ENCODE peak calls at places on chromosomes 2 and 18, in four cellular contexts. One of them, this sample, is unnamed. For H3K9me3, the result is how much of the 10 kb centered on the place peaks cover.

GRCh38 chr2:161745866-161746614 is 121.8 kb downstream of the SLC4A10 start:
- DNase-seq in left ventricle myocardium inferior: no peak
- DNase-seq in suprapubic skin: no peak
- DNase-seq in lung: no peak
- DNase-seq in this sample: no peak

GRCh38 chr18:75226301-75226955 is 15.8 kb downstream of the TSHZ1 start:
- DNase-seq in left ventricle myocardium inferior: no peak
- DNase-seq in lung: no peak
- DNase-seq in suprapubic skin: no peak
- DNase-seq in this sample: no peak

GRCh38 chr2:143182649-143183048 is 53.4 kb downstream of the ARHGAP15 start:
- DNase-seq in suprapubic skin: no peak
- DNase-seq in left ventricle myocardium inferior: no peak
- DNase-seq in lung: no peak
- DNase-seq in this sample: no peak

GRCh38 chr2:188892632-188893031 is 81.5 kb upstream of the COL3A1 start:
- DNase-seq in lung: no peak
- DNase-seq in suprapubic skin: no peak
- DNase-seq in left ventricle myocardium inferior: no peak
- DNase-seq in this sample: no peak

GRCh38 chr2:171391532-171391931 is 42.3 kb downstream of the METTL8 start:
- DNase-seq in lung: no peak
- DNase-seq in suprapubic skin: no peak
- DNase-seq in left ventricle myocardium inferior: no peak
- DNase-seq in this sample: no peak

GRCh38 chr18:22391571-22392359 is 25.9 kb downstream of the CTAGE1 start:
- DNase-seq in lung: no peak
- DNase-seq in left ventricle myocardium inferior: no peak
- DNase-seq in suprapubic skin: no peak
- DNase-seq in this sample: no peak

GRCh38 chr2:84231474-84231873 is 227.6 kb downstream of the SUCLG1 start:
- DNase-seq in lung: no peak
- DNase-seq in suprapubic skin: no peak
- DNase-seq in left ventricle myocardium inferior: no peak
- DNase-seq in this sample: no peak

GRCh38 chr2:214481204-214481603 is 70.3 kb downstream of the VWC2L start:
- DNase-seq in left ventricle myocardium inferior: no peak
- DNase-seq in suprapubic skin: no peak
- DNase-seq in lung: no peak
- DNase-seq in this sample: no peak

GRCh38 chr2:112121682-112122254 is 16.4 kb upstream of the FBLN7 start:
- DNase-seq in lung: no peak
- DNase-seq in left ventricle myocardium inferior: no peak
- DNase-seq in suprapubic skin: no peak
- DNase-seq in this sample: no peak

GRCh38 chr2:204452464-204453023 is 92.7 kb upstream of the PARD3B start:
- DNase-seq in left ventricle myocardium inferior: no peak
- DNase-seq in suprapubic skin: no peak
- DNase-seq in lung: peak
- DNase-seq in this sample: peak

GRCh38 chr2:218125626-218126080 is at the start of gene CXCR2:
- DNase-seq in left ventricle myocardium inferior: peak
- DNase-seq in suprapubic skin: no peak
- DNase-seq in lung: peak
- DNase-seq in this sample: no peak

GRCh38 chr2:29627366-29627765 is 294.0 kb downstream of the ALK start:
- DNase-seq in lung: no peak
- DNase-seq in suprapubic skin: no peak
- DNase-seq in left ventricle myocardium inferior: no peak
- DNase-seq in this sample: no peak

GRCh38 chr2:74499269-74499939 is at the start of gene LBX2:
- DNase-seq in suprapubic skin: no peak
- DNase-seq in lung: no peak
- DNase-seq in left ventricle myocardium inferior: no peak
- DNase-seq in this sample: no peak
- H3K27ac ChIP-seq in suprapubic skin: no peak
- H3K27ac ChIP-seq in lung: no peak
- H3K27ac ChIP-seq in left ventricle myocardium inferior: no peak
- H3K27ac ChIP-seq in this sample: no peak

DNA sequence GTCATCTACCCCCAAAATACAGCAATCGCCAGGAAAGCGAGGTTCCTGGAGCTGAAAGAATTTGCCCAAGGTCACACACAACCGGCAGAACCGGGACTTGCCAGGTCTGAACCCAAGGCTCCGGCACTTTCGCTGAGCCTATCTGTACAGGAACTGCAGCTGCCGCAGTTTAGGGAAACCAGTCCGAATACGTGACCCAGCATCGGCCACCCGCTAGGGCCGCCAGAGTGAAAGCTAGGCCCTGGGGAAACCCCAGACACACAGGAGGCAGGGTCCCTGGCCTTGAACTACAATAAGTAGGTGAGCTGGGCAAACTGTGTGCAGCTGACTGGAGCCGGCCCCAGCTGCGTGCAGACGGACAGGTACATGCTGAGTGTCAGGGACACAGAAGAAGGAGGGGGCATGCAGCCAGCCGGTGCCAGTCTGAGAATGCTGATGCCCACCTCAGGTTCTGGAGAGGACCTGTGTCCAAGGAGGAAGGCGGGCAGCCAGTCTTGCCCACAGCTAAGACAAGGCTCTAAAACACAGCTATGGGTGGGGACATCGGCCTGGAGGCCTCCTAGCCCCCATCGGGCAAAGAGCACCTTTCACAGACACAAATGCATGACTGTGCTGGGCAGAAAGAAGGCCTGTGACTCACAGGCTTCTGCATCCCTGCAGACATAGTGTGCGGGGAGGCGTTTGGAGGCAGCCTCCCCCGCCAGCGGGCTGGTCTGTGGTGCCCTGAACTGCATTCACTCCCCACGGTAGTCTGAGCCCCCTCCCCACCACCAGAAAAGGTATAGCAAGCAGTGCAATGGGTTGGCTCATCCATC is 107.5 kb upstream of the ID2 start:
- DNase-seq in lung: no peak
- DNase-seq in suprapubic skin: peak
- DNase-seq in left ventricle myocardium inferior: no peak
- DNase-seq in this sample: peak
- TF ChIP-seq CTCF in lung: no peak
- TF ChIP-seq CTCF in suprapubic skin: no peak
- TF ChIP-seq CTCF in left ventricle myocardium inferior: no peak
- TF ChIP-seq CTCF in this sample: no peak

DNA sequence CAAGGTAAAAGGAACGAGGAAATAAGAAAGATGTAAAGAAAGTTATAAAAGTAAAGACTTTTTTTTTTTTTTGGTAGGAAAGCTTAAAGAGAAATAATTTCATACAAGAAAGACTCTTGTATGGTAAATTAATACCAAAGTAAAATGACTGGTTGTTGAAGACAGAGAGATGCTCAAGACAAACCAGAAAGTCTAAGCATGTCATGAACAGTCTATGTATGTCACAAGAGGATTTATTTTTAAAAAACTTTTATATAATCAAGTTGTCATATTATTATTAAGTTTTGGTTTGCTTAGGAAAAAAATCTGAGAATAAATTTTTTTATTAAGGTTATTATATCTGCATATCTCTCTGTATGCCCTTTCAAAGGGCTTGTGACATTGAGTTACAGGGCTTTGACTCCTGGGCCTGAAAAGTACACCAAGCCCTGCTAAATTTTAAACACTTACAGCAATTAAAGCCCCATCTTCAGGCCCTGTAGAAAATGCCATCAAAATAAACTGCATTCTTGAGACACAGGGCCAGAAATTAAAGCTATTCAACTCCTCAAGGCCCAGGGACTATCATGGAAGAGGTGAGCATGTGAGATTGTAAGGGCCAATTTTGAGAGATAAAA is 10.9 kb upstream of the SGPP2 start:
- DNase-seq in suprapubic skin: no peak
- DNase-seq in lung: no peak
- DNase-seq in left ventricle myocardium inferior: no peak
- DNase-seq in this sample: no peak
- H3K9me3 ChIP-seq in suprapubic skin: under half
- H3K9me3 ChIP-seq in lung: under half
- H3K9me3 ChIP-seq in left ventricle myocardium inferior: under half
- H3K9me3 ChIP-seq in this sample: under half

GRCh38 chr2:51084750-51085149 is 52.8 kb upstream of the NRXN1 start:
- DNase-seq in lung: no peak
- DNase-seq in suprapubic skin: no peak
- DNase-seq in left ventricle myocardium inferior: no peak
- DNase-seq in this sample: no peak

GRCh38 chr2:51085679-51086078 is 53.7 kb upstream of the NRXN1 start:
- DNase-seq in suprapubic skin: no peak
- DNase-seq in lung: no peak
- DNase-seq in left ventricle myocardium inferior: no peak
- DNase-seq in this sample: no peak

GRCh38 chr2:51079945-51080344 is 48.0 kb upstream of the NRXN1 start:
- DNase-seq in lung: no peak
- DNase-seq in left ventricle myocardium inferior: no peak
- DNase-seq in suprapubic skin: no peak
- DNase-seq in this sample: no peak
- H3K27ac ChIP-seq in lung: no peak
- H3K27ac ChIP-seq in left ventricle myocardium inferior: no peak
- H3K27ac ChIP-seq in suprapubic skin: no peak
- H3K27ac ChIP-seq in this sample: no peak

GRCh38 chr2:65724752-65725151 is 292.4 kb upstream of the SPRED2 start:
- DNase-seq in suprapubic skin: no peak
- DNase-seq in left ventricle myocardium inferior: no peak
- DNase-seq in lung: no peak
- DNase-seq in this sample: no peak

GRCh38 chr2:65731476-65731875 is 299.1 kb upstream of the SPRED2 start:
- DNase-seq in lung: no peak
- DNase-seq in suprapubic skin: no peak
- DNase-seq in left ventricle myocardium inferior: no peak
- DNase-seq in this sample: no peak

GRCh38 chr2:65730186-65730585 is 297.8 kb upstream of the SPRED2 start:
- DNase-seq in left ventricle myocardium inferior: no peak
- DNase-seq in lung: no peak
- DNase-seq in suprapubic skin: no peak
- DNase-seq in this sample: no peak

GRCh38 chr2:65729246-65729645 is 296.8 kb upstream of the SPRED2 start:
- DNase-seq in left ventricle myocardium inferior: no peak
- DNase-seq in suprapubic skin: no peak
- DNase-seq in lung: no peak
- DNase-seq in this sample: no peak

GRCh38 chr2:65728477-65729180 is 296.2 kb upstream of the SPRED2 start:
- DNase-seq in suprapubic skin: no peak
- DNase-seq in lung: no peak
- DNase-seq in left ventricle myocardium inferior: no peak
- DNase-seq in this sample: no peak
- TF ChIP-seq CTCF in suprapubic skin: no peak
- TF ChIP-seq CTCF in lung: no peak
- TF ChIP-seq CTCF in left ventricle myocardium inferior: no peak
- TF ChIP-seq CTCF in this sample: no peak

GRCh38 chr2:123811846-123812245 is 213.2 kb upstream of the CNTNAP5 start:
- DNase-seq in lung: no peak
- DNase-seq in left ventricle myocardium inferior: no peak
- DNase-seq in suprapubic skin: no peak
- DNase-seq in this sample: no peak
- H3K9me3 ChIP-seq in lung: under half
- H3K9me3 ChIP-seq in left ventricle myocardium inferior: under half
- H3K9me3 ChIP-seq in suprapubic skin: under half
- H3K9me3 ChIP-seq in this sample: under half

GRCh38 chr2:237314198-237314597 is 99.8 kb downstream of the COL6A3 start:
- DNase-seq in suprapubic skin: no peak
- DNase-seq in left ventricle myocardium inferior: no peak
- DNase-seq in lung: no peak
- DNase-seq in this sample: peak
- H3K27ac ChIP-seq in suprapubic skin: peak
- H3K27ac ChIP-seq in left ventricle myocardium inferior: peak
- H3K27ac ChIP-seq in lung: peak
- H3K27ac ChIP-seq in this sample: peak

GRCh38 chr18:49446481-49446880 is 14.0 kb downstream of the DYM start:
- DNase-seq in suprapubic skin: no peak
- DNase-seq in lung: no peak
- DNase-seq in left ventricle myocardium inferior: no peak
- DNase-seq in this sample: no peak

GRCh38 chr18:49444599-49444998 is 15.8 kb downstream of the DYM start:
- DNase-seq in suprapubic skin: no peak
- DNase-seq in left ventricle myocardium inferior: no peak
- DNase-seq in lung: no peak
- DNase-seq in this sample: no peak

GRCh38 chr18:49443837-49444236 is 16.6 kb downstream of the DYM start:
- DNase-seq in lung: no peak
- DNase-seq in suprapubic skin: no peak
- DNase-seq in left ventricle myocardium inferior: no peak
- DNase-seq in this sample: no peak

DNA sequence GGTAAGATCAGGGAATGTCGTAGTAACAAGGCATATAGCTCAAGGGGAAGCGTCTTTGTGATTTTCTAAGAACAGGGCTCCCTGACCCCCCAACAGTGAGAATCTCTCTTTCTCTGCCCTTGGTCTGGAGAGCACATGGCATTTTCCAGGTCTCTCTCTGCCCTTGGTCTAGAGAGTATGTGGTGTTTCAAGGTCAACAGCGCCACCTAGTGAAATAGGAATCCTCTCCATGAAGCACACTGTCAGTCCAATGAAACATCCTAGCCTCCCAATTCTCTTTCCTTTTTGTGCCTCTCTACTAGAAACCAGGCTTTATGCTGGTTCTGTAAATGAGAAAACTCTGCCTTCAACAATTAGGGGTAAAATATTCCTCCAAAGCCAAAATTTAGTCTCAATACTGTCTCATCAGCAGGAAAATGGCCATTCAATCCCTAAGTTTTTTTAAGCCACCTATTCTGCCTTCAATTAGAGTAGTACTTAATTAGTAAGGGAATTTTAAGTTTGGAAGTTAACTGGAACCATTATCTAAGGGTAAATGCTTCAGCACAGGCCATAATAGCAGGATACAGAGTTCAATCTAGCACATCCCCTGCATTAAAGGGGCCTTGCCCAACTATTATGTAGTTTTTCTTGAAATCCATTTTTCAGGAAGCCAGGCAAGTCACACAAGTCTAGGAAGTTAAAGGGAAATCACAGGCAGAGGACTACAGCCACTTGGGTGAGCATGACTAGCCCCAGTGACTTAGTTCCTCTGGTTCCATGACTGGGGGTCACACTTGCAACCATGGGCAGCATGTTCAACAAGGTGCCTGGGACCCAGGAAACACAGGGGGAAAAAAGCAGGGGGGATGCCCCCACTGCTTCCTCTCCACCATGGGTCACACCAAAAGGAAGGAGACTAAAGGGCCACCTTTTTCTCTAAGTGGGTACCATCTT is 12.4 kb downstream of the DYM start:
- DNase-seq in lung: no peak
- DNase-seq in left ventricle myocardium inferior: no peak
- DNase-seq in suprapubic skin: no peak
- DNase-seq in this sample: no peak
- TF ChIP-seq CTCF in lung: peak
- TF ChIP-seq CTCF in left ventricle myocardium inferior: peak
- TF ChIP-seq CTCF in suprapubic skin: peak
- TF ChIP-seq CTCF in this sample: peak

This sample was measured in sigmoid colon.